ENCODE peak calls at places on chromosomes 6 and 20, in eight cellular contexts. R is heart left ventricle, E is upper lobe of right lung, N is RWPE1, V is PC-9, Z is HL-60, X is left ventricle myocardium inferior, H is IMR-90. L is an unnamed sample.
A peak's percentile ranks its signal among the peaks of the same experiment; 100 is the strongest.

GRCh38 chr6:113719545-113719944 is 137.6 kb upstream of the MARCKS start:
- DNase-seq in X (no peak), E (no peak), H (peak; percentile 84), R (no peak), V (no peak), Z (no peak), N (no peak), L (no peak)

GRCh38 chr20:44072381-44072780 is 114.6 kb downstream of the JPH2 start:
- DNase-seq in E (peak; percentile 15), V (no peak), N (no peak), X (no peak), R (no peak), Z (peak; percentile 13), H (no peak), L (no peak)

GRCh38 chr6:96899019-96899418 is 1.3 kb upstream of the NDUFAF4 start:
- DNase-seq in R (no peak), E (no peak), V (no peak), X (no peak), Z (peak; percentile 13), N (peak; percentile 45), H (peak; percentile 55), L (peak; percentile 6)

GRCh38 chr6:88004707-88005106 is 42.9 kb upstream of the SPACA1 start:
- DNase-seq in N (no peak), Z (no peak), V (no peak), X (no peak), H (no peak), E (peak; percentile 65), R (no peak), L (no peak)

GRCh38 chr6:20416063-20416454 is 14.4 kb downstream of the E2F3 start:
- DNase-seq in V (no peak), X (no peak), Z (no peak), N (no peak), E (no peak), R (no peak), H (no peak), L (no peak)

GRCh38 chr6:112235956-112236355 is 18.4 kb downstream of the LAMA4 start:
- DNase-seq in H (peak; percentile 83), V (no peak), E (no peak), Z (peak; percentile 49), N (no peak), X (no peak), R (no peak), L (no peak)

GRCh38 chr6:21459646-21460045 is 133.9 kb upstream of the SOX4 start:
- DNase-seq in Z (no peak), X (no peak), V (no peak), H (no peak), R (no peak), E (no peak), N (no peak), L (no peak)

GRCh38 chr6:2876210-2877056 is 26.7 kb downstream of the SERPINB9 start:
- DNase-seq in H (peak; percentile 81), V (peak; percentile 63), N (peak; percentile 91), Z (no peak), R (peak; percentile 80), E (peak; percentile 86), X (peak; percentile 76), L (peak; percentile 45)

GRCh38 chr6:112877134-112878100 is 530.3 kb downstream of the RFPL4B start:
- DNase-seq in E (no peak), R (no peak), H (peak; percentile 93), X (no peak), Z (no peak), N (peak; percentile 9), V (no peak), L (peak; percentile 77)

GRCh38 chr6:34657307-34657978 is 39.1 kb downstream of the ILRUN start:
- DNase-seq in V (peak; percentile 50), E (no peak), N (peak; percentile 69), H (peak; percentile 89), X (no peak), Z (no peak), R (no peak), L (peak; percentile 66)
- H3K27ac ChIP-seq in V (peak overlapping the region; percentile 96), E (peak overlapping the region; percentile 91), N (peak overlapping the region; percentile 94), H (peak overlapping the region; percentile 89), X (peak overlapping the region; percentile 92), Z (peak overlapping the region; percentile 57), R (peak overlapping the region; percentile 98), L (peak overlapping the region; percentile 96)

DNA sequence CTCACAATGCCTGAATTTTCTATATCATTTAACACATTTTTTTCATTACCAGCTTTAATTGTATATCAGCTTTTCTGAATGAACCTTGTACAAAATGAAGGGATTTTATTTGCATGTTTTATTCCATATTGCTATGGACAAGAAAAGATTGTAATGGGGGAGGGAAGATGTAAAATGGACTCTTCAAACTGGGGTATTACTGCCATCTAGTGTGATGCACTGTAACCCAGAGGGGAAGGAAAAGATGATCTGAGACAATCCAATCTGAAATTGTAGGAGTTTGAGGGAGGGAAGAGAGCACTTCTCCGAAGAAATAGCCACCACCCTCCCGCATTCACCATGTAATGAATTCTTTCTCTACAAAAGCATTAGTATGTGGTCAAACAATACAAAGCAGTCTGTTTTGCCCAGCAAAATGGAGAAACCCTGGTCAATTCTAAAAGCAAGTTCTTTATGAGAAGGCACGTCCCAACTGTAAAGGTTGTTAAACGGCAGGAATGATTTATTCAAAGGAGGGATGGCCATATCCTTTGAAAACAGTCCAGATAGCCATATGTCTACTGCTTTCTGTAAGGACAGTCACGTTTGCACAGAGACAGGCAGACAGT is 679.5 kb upstream of the NRSN1 start:
- DNase-seq in E (no peak), N (peak; percentile 6), X (no peak), R (no peak), H (peak; percentile 76), Z (no peak), V (peak; percentile 3), L (peak; percentile 45)
- TF ChIP-seq CTCF in E (peak; percentile 24), N (peak; percentile 17), X (peak; percentile 69), R (peak; percentile 70), H (peak; percentile 80), Z (no peak), V (peak; percentile 57), L (peak; percentile 84)

GRCh38 chr6:125262026-125263013 is 39.4 kb downstream of the HDDC2 start:
- DNase-seq in R (no peak), N (no peak), X (no peak), Z (peak; percentile 13), V (no peak), E (no peak), H (peak; percentile 84), L (no peak)
- H3K27ac ChIP-seq in R (no peak overlapping the region), N (no peak overlapping the region), X (no peak overlapping the region), Z (no peak overlapping the region), V (no peak overlapping the region), E (no peak overlapping the region), H (peak overlapping the region; percentile 93), L (peak overlapping the region; percentile 73)

DNA sequence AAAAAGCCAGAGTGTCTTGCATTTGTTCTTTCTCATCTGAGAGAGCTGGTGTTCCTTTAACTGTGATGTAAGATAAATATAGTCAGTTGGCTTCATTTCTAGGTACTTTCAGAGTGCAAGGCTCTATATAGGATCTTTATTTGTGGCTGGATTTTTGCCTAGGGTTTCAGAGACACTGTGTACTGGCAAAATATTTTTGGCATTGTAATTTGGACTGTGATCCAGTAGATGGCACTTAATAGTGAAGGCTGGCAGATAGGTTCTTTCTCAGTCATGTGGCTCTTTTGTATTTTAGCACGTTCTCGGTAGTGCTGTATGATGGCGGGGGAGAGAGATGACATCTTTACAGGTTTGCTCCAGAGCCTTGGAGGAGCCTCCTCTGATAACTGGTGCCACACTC is 26.8 kb upstream of the SLC35B3 start:
- DNase-seq in E (no peak), H (no peak), X (no peak), N (no peak), R (no peak), V (no peak), Z (no peak), L (no peak)
- TF ChIP-seq CTCF in E (no peak), H (no peak), X (no peak), N (no peak), R (no peak), V (no peak), Z (no peak), L (no peak)

DNA sequence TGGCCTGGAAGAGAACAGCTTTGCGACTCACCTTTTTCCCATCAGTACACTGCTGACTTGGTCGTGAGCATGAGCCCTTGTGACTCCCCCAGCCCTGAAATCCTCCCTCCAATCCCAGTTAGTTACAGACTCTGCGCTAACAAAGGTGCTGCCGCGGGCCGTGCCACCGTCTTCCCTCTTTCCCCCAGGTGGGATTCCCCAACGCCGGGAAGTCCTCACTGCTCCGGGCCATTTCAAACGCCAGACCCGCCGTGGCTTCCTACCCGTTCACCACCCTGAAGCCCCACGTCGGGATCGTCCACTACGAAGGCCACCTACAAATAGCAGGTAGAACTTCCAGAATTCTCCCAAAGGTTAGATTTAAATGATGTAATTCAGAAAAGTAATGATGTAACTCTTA is 16.1 kb downstream of the MTG2 start:
- DNase-seq in N (no peak), H (no peak), V (no peak), X (no peak), E (no peak), Z (no peak), R (no peak), L (no peak)
- H3K27ac ChIP-seq in N (no peak overlapping the region), H (no peak overlapping the region), V (no peak overlapping the region), X (no peak overlapping the region), E (no peak overlapping the region), Z (no peak overlapping the region), R (no peak overlapping the region), L (no peak overlapping the region)

GRCh38 chr6:25472314-25472713 is 179.7 kb upstream of the SCGN start:
- DNase-seq in V (no peak), Z (no peak), H (no peak), R (no peak), E (no peak), N (no peak), X (no peak), L (no peak)

GRCh38 chr6:25473447-25473846 is 178.6 kb upstream of the SCGN start:
- DNase-seq in X (no peak), E (no peak), R (no peak), V (no peak), N (no peak), Z (no peak), H (no peak), L (no peak)

GRCh38 chr6:25465931-25466330 is 186.1 kb upstream of the SCGN start:
- DNase-seq in Z (no peak), V (no peak), H (peak; percentile 6), X (no peak), N (no peak), R (no peak), E (no peak), L (no peak)

GRCh38 chr6:25468881-25469280 is 183.1 kb upstream of the SCGN start:
- DNase-seq in R (no peak), E (no peak), X (no peak), N (no peak), H (no peak), V (no peak), Z (no peak), L (no peak)

DNA sequence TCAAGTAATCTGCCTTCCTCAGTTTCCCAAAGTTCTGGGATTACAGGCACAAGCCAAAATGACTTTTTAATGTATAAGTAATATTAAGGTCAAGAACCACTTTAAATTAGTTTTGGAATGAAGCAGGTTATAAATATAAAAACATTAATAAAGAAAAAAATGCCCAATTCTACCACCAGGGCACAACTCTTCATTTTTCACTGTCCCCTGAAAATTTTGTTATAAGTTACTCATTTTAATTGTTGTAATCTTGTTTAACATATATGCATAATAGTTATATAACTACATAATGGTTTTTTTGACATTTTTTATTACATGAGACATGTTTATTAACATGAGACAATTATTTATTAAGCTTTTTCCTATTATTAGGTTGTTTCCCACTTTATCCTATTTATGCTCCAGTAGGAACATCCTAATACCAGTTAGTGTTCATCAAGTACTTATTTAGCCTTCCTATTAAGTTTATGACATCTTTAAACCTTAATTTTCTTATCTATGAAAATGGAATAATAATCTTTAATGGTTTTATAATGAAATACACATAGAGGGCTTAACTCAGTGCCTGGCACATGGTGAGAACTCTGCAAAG is 182.1 kb upstream of the SCGN start:
- DNase-seq in R (no peak), N (no peak), H (no peak), X (no peak), V (no peak), Z (no peak), E (no peak), L (no peak)
- TF ChIP-seq CTCF in R (no peak), N (no peak), H (no peak), X (peak; percentile 7), V (peak; percentile 49), Z (no peak), E (peak; percentile 12), L (peak; percentile 24)